ENCODE peak calls at places on chromosomes 4 and X, in six cellular contexts. One of them, this sample, is unnamed.

GRCh38 chrX:40090050-40090804 is 7.5 kb downstream of the BCOR start:
- DNase-seq in fibroblast of pulmonary artery: no peak
- DNase-seq in D721Med: no peak
- DNase-seq in GM12878: no peak
- DNase-seq in HFF-Myc: no peak
- DNase-seq in AG04450: no peak
- DNase-seq in this sample: no peak

GRCh38 chr4:124389591-124389990 is 322.9 kb downstream of the ANKRD50 start:
- DNase-seq in fibroblast of pulmonary artery: no peak
- DNase-seq in AG04450: no peak
- DNase-seq in HFF-Myc: no peak
- DNase-seq in GM12878: no peak
- DNase-seq in D721Med: no peak
- DNase-seq in this sample: no peak

GRCh38 chr4:37697566-37697965 is 11.4 kb upstream of the RELL1 start:
- DNase-seq in AG04450: no peak
- DNase-seq in fibroblast of pulmonary artery: no peak
- DNase-seq in HFF-Myc: no peak
- DNase-seq in D721Med: no peak
- DNase-seq in GM12878: no peak
- DNase-seq in this sample: no peak

GRCh38 chr4:7383251-7383650 is 51.5 kb downstream of the PSAPL1 start:
- DNase-seq in fibroblast of pulmonary artery: no peak
- DNase-seq in D721Med: peak; percentile 23
- DNase-seq in GM12878: no peak
- DNase-seq in AG04450: no peak
- DNase-seq in HFF-Myc: no peak
- DNase-seq in this sample: no peak

GRCh38 chr4:167987285-167987684 is 105.1 kb upstream of the ANXA10 start:
- DNase-seq in AG04450: no peak
- DNase-seq in HFF-Myc: no peak
- DNase-seq in D721Med: no peak
- DNase-seq in GM12878: no peak
- DNase-seq in fibroblast of pulmonary artery: no peak
- DNase-seq in this sample: no peak

GRCh38 chrX:54640721-54641120 is 110.7 kb downstream of the GNL3L start:
- DNase-seq in D721Med: no peak
- DNase-seq in AG04450: no peak
- DNase-seq in GM12878: no peak
- DNase-seq in fibroblast of pulmonary artery: no peak
- DNase-seq in HFF-Myc: peak; percentile 31
- DNase-seq in this sample: no peak

GRCh38 chr4:77358315-77358928 is 201.4 kb downstream of the CCNG2 start:
- DNase-seq in HFF-Myc: peak; percentile 14
- DNase-seq in fibroblast of pulmonary artery: peak; percentile 57
- DNase-seq in AG04450: no peak
- DNase-seq in D721Med: peak; percentile 18
- DNase-seq in GM12878: no peak
- DNase-seq in this sample: peak; percentile 26

GRCh38 chr4:721261-722171 is 15.9 kb downstream of the PCGF3 start:
- DNase-seq in fibroblast of pulmonary artery: peak; percentile 68
- DNase-seq in HFF-Myc: no peak
- DNase-seq in AG04450: no peak
- DNase-seq in GM12878: no peak
- DNase-seq in D721Med: no peak
- DNase-seq in this sample: peak; percentile 67

GRCh38 chrX:56746996-56747395 is 18.0 kb downstream of the NBDY start:
- DNase-seq in AG04450: no peak
- DNase-seq in GM12878: no peak
- DNase-seq in fibroblast of pulmonary artery: no peak
- DNase-seq in D721Med: no peak
- DNase-seq in HFF-Myc: no peak
- DNase-seq in this sample: no peak

GRCh38 chr4:117096886-117097285 is 11.5 kb upstream of the TRAM1L1 start:
- DNase-seq in AG04450: no peak
- DNase-seq in fibroblast of pulmonary artery: no peak
- DNase-seq in GM12878: no peak
- DNase-seq in D721Med: no peak
- DNase-seq in HFF-Myc: no peak
- DNase-seq in this sample: no peak

GRCh38 chr4:88841635-88842034 is 144.0 kb upstream of the NAP1L5 start:
- DNase-seq in AG04450: no peak
- DNase-seq in fibroblast of pulmonary artery: no peak
- DNase-seq in GM12878: no peak
- DNase-seq in HFF-Myc: peak; percentile 25
- DNase-seq in D721Med: no peak
- DNase-seq in this sample: no peak

GRCh38 chr4:68267433-68267944 is 22.0 kb upstream of the TMPRSS11B start:
- DNase-seq in AG04450: peak; percentile 1
- DNase-seq in HFF-Myc: no peak
- DNase-seq in D721Med: no peak
- DNase-seq in fibroblast of pulmonary artery: peak; percentile 67
- DNase-seq in GM12878: no peak
- DNase-seq in this sample: no peak

GRCh38 chrX:24482823-24483410 is 17.8 kb downstream of the PDK3 start:
- DNase-seq in AG04450: no peak
- DNase-seq in HFF-Myc: no peak
- DNase-seq in fibroblast of pulmonary artery: no peak
- DNase-seq in GM12878: no peak
- DNase-seq in D721Med: no peak
- DNase-seq in this sample: no peak

GRCh38 chr4:25223770-25224375 is 10.0 kb upstream of the PI4K2B start:
- DNase-seq in GM12878: no peak
- DNase-seq in fibroblast of pulmonary artery: peak; percentile 57
- DNase-seq in D721Med: no peak
- DNase-seq in HFF-Myc: no peak
- DNase-seq in AG04450: no peak
- DNase-seq in this sample: no peak

GRCh38 chr4:28354874-28355273 is 1494.2 kb downstream of the STIM2 start:
- DNase-seq in HFF-Myc: no peak
- DNase-seq in D721Med: no peak
- DNase-seq in GM12878: no peak
- DNase-seq in fibroblast of pulmonary artery: no peak
- DNase-seq in AG04450: no peak
- DNase-seq in this sample: no peak

GRCh38 chr4:3523146-3523627 is 9.0 kb downstream of the LRPAP1 start:
- DNase-seq in fibroblast of pulmonary artery: no peak
- DNase-seq in HFF-Myc: no peak
- DNase-seq in D721Med: no peak
- DNase-seq in GM12878: no peak
- DNase-seq in AG04450: no peak
- DNase-seq in this sample: no peak

GRCh38 chrX:104445591-104445990 is 120.4 kb upstream of the IL1RAPL2 start:
- DNase-seq in HFF-Myc: no peak
- DNase-seq in D721Med: no peak
- DNase-seq in GM12878: no peak
- DNase-seq in AG04450: no peak
- DNase-seq in fibroblast of pulmonary artery: no peak
- DNase-seq in this sample: no peak

GRCh38 chr4:101076032-101076431 is 271.3 kb downstream of the PPP3CA start:
- DNase-seq in fibroblast of pulmonary artery: no peak
- DNase-seq in HFF-Myc: no peak
- DNase-seq in D721Med: no peak
- DNase-seq in AG04450: no peak
- DNase-seq in GM12878: no peak
- DNase-seq in this sample: no peak

GRCh38 chr4:144820115-144820514 is 174.2 kb downstream of the HHIP start:
- DNase-seq in fibroblast of pulmonary artery: peak; percentile 74
- DNase-seq in D721Med: no peak
- DNase-seq in GM12878: no peak
- DNase-seq in AG04450: no peak
- DNase-seq in HFF-Myc: peak; percentile 12
- DNase-seq in this sample: no peak

GRCh38 chr4:124499266-124499665 is 213.3 kb downstream of the ANKRD50 start:
- DNase-seq in D721Med: no peak
- DNase-seq in HFF-Myc: no peak
- DNase-seq in fibroblast of pulmonary artery: peak; percentile 15
- DNase-seq in GM12878: no peak
- DNase-seq in AG04450: no peak
- DNase-seq in this sample: no peak

GRCh38 chr4:46444318-46444717 is 54.4 kb upstream of the GABRA2 start:
- DNase-seq in GM12878: no peak
- DNase-seq in AG04450: no peak
- DNase-seq in D721Med: no peak
- DNase-seq in fibroblast of pulmonary artery: peak; percentile 42
- DNase-seq in HFF-Myc: no peak
- DNase-seq in this sample: no peak

GRCh38 chr4:38128478-38129451 is 168.6 kb downstream of the PTTG2 start:
- DNase-seq in HFF-Myc: no peak
- DNase-seq in AG04450: no peak
- DNase-seq in D721Med: no peak
- DNase-seq in fibroblast of pulmonary artery: peak; percentile 50
- DNase-seq in GM12878: peak; percentile 95
- DNase-seq in this sample: peak; percentile 49

GRCh38 chr4:106914223-106914622 is 121.9 kb downstream of the DKK2 start:
- DNase-seq in D721Med: no peak
- DNase-seq in GM12878: no peak
- DNase-seq in AG04450: no peak
- DNase-seq in fibroblast of pulmonary artery: peak; percentile 20
- DNase-seq in HFF-Myc: no peak
- DNase-seq in this sample: no peak

GRCh38 chr4:53060278-53060677 is 198.2 kb downstream of the RASL11B start:
- DNase-seq in GM12878: no peak
- DNase-seq in fibroblast of pulmonary artery: no peak
- DNase-seq in HFF-Myc: no peak
- DNase-seq in D721Med: no peak
- DNase-seq in AG04450: no peak
- DNase-seq in this sample: no peak

DNA sequence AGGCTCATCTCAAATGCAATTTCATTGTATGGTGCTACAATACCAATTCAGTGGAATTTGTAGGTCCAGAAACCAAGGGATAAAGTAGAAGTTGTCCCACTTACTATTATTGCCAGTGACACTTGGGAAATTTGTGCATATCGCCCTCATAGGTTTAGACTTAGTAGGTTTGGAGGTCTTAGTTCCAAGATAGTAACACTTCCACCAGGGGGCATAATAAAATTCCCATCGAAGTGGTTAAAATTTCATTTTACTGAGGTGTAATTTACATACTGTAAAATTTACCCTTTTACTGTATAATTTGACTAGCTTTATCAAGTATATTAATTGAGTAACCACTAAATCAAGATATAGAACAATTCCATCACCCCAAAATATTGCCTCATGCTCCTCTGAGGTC is 174.6 kb downstream of the INPP4B start:
- DNase-seq in D721Med: no peak
- DNase-seq in GM12878: no peak
- DNase-seq in fibroblast of pulmonary artery: peak; percentile 10
- DNase-seq in HFF-Myc: no peak
- DNase-seq in AG04450: no peak
- DNase-seq in this sample: no peak
- TF ChIP-seq CTCF in D721Med: no peak
- TF ChIP-seq CTCF in GM12878: no peak
- TF ChIP-seq CTCF in fibroblast of pulmonary artery: peak; percentile 30
- TF ChIP-seq CTCF in HFF-Myc: no peak
- TF ChIP-seq CTCF in AG04450: peak; percentile 22
- TF ChIP-seq CTCF in this sample: no peak

DNA sequence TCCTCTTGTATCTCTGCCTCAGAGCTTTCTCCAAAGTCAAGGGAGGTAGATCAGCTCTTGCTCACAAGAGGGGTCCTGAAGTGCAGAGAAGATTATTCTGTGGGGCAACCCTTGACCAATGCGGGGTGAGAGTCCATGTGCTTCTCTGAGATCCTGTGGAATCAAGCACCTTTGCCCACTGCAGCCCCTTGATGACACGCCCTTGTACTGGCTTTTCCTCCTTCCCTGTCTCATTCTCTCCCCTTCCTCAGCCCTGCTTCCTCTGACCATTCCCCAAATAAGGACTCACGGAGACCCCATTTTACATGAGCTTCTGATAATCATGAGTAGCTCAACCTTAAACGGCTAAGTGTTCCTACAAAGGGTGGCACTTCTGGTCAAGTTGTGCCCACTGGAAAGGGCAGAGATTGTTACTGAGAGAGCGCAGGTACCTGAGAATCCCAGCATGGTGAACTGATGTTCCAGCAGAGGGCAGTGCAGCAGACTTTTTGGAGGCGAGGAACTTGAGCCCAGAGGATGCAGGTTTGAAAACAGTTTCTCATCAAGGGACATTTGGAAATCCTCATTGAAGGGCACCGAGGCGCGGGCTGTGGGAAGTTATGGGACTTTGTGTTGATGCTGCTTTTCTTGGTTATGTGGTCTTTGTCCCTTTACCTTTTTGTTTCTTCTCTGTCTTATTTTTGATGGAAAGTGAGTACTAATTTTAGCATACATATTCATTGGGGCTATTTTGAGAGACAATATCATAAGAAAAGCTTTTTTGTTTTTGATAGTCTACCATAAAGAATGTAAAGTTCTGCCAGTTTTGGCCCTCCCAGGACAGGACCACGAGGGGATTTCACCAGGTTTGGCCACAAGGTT is 201.3 kb downstream of the RBM46 start:
- DNase-seq in HFF-Myc: peak; percentile 6
- DNase-seq in D721Med: no peak
- DNase-seq in fibroblast of pulmonary artery: peak; percentile 82
- DNase-seq in AG04450: peak; percentile 6
- DNase-seq in GM12878: peak; percentile 15
- DNase-seq in this sample: peak; percentile 56
- TF ChIP-seq CTCF in HFF-Myc: peak; percentile 56
- TF ChIP-seq CTCF in D721Med: peak; percentile 76
- TF ChIP-seq CTCF in fibroblast of pulmonary artery: peak; percentile 85
- TF ChIP-seq CTCF in AG04450: peak; percentile 73
- TF ChIP-seq CTCF in GM12878: peak; percentile 72
- TF ChIP-seq CTCF in this sample: peak; percentile 40

DNA sequence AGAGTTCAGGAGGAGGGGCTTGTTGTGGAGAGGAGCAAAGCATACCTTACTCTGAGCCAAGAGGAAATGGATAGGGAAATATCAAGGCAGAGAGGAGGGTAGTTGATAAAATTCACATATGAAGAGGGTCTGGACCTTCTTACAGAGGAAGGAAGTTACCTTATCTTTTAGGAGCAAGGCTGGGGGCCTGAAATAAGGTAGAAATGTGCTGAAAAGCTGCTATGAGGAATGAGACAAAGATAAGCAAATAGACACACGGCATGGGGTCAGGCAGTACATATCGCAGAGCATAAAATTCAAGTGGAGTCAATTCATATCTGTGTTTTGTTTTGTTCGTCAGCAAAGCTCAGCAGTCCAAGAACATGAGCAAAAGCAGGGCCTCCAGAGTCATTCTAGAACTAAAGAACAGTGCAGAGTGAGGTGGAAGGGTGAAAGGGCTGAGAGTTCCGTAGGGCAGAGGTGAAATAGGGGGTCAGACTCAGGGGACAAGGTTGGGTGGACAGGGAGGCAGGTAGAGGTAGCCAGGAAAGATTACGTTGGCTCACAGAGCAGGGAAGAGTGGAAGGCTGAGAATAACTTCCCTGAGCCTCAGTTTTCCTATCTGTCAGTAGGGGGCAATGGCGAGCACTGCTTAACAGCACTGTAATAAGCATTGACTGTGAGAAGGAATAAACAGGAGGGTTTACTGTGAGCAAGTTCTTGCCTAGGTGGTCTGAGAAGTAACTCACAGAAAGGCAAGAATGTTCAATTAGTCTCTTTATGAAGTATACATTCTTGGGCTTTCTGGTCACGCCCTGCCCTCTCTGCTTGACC is 9.2 kb downstream of the VSIG4 start:
- DNase-seq in D721Med: no peak
- DNase-seq in HFF-Myc: no peak
- DNase-seq in GM12878: no peak
- DNase-seq in fibroblast of pulmonary artery: peak; percentile 41
- DNase-seq in AG04450: no peak
- DNase-seq in this sample: peak; percentile 50
- TF ChIP-seq CTCF in D721Med: peak; percentile 7
- TF ChIP-seq CTCF in HFF-Myc: peak; percentile 54
- TF ChIP-seq CTCF in GM12878: peak; percentile 85
- TF ChIP-seq CTCF in fibroblast of pulmonary artery: peak; percentile 72
- TF ChIP-seq CTCF in AG04450: peak; percentile 59
- TF ChIP-seq CTCF in this sample: peak; percentile 74

GRCh38 chr4:80619070-80619674 is 283.6 kb downstream of the CFAP299 start:
- DNase-seq in fibroblast of pulmonary artery: peak; percentile 18
- DNase-seq in GM12878: no peak
- DNase-seq in AG04450: no peak
- DNase-seq in HFF-Myc: no peak
- DNase-seq in D721Med: no peak
- DNase-seq in this sample: no peak
- TF ChIP-seq CTCF in fibroblast of pulmonary artery: peak; percentile 28
- TF ChIP-seq CTCF in GM12878: no peak
- TF ChIP-seq CTCF in AG04450: no peak
- TF ChIP-seq CTCF in HFF-Myc: peak; percentile 19
- TF ChIP-seq CTCF in D721Med: peak; percentile 41
- TF ChIP-seq CTCF in this sample: peak; percentile 36